ENCODE peak calls at places on chromosomes 16 and 17, in seven cellular contexts. O is lower lobe of right lung; B is T-helper 1 cell; U is A673; C is CD4-positive, alpha-beta T cell; L is SJCRH30; T is activated CD4-positive, alpha-beta T cell treated with anti-CD3 and anti-CD28 coated beads, Interleukin-2, amount 50 U/mL, for 1 hour. P is an unnamed sample.

GRCh38 chr16:68234188-68235104 is 1.5 kb downstream of the ESRP2 start:
- DNase-seq in O (peak), B (no peak), U (no peak), C (no peak), L (no peak), T (no peak), P (peak)

GRCh38 chr17:45223541-45224528 is 2.1 kb downstream of the FMNL1 start:
- DNase-seq in O (no peak), B (peak), U (no peak), C (peak), L (no peak), T (no peak), P (no peak)

GRCh38 chr16:50160495-50161164 is 7.5 kb downstream of the TENT4B start:
- DNase-seq in O (no peak), B (no peak), U (no peak), C (no peak), L (no peak), T (no peak), P (no peak)

GRCh38 chr17:36920032-36921000 is 17.0 kb upstream of the LHX1 start:
- DNase-seq in O (no peak), B (no peak), U (no peak), C (no peak), L (peak), T (no peak), P (no peak)

GRCh38 chr17:58759522-58759921 is 3.9 kb downstream of the PPM1E start:
- DNase-seq in O (no peak), B (no peak), U (no peak), C (no peak), L (no peak), T (no peak), P (no peak)

GRCh38 chr17:75637143-75637538 is 3.9 kb downstream of the SMIM5 start:
- DNase-seq in O (peak), B (no peak), U (no peak), C (no peak), L (no peak), T (no peak), P (no peak)

GRCh38 chr17:22374741-22375140 is 682.4 kb downstream of the KCNJ18 start:
- DNase-seq in O (no peak), B (no peak), U (no peak), C (no peak), L (no peak), T (no peak), P (no peak)

GRCh38 chr17:17115620-17116019 is 73.4 kb downstream of the MPRIP start:
- DNase-seq in O (no peak), B (no peak), U (no peak), C (no peak), L (no peak), T (no peak), P (no peak)

GRCh38 chr17:17710728-17711541 is 29.7 kb downstream of the RAI1 start:
- DNase-seq in O (peak), B (no peak), U (peak), C (no peak), L (peak), T (no peak), P (peak)

GRCh38 chr17:44919885-44920564 is 4.7 kb upstream of the GFAP start:
- DNase-seq in O (peak), B (peak), U (peak), C (peak), L (peak), T (peak), P (peak)

GRCh38 chr17:77618173-77618572 is 340.3 kb upstream of the TNRC6C start:
- DNase-seq in O (no peak), B (no peak), U (no peak), C (no peak), L (no peak), T (no peak), P (no peak)

GRCh38 chr16:15946257-15947044 is 3.0 kb upstream of the ABCC1 start:
- DNase-seq in O (no peak), B (no peak), U (peak), C (no peak), L (peak), T (no peak), P (peak)

GRCh38 chr16:31453255-31454204 is 5.8 kb upstream of the ARMC5 start:
- DNase-seq in O (peak), B (no peak), U (peak), C (no peak), L (no peak), T (no peak), P (peak)

GRCh38 chr17:13085578-13085977 is 67.8 kb upstream of the ELAC2 start:
- DNase-seq in O (no peak), B (no peak), U (no peak), C (no peak), L (no peak), T (no peak), P (no peak)

GRCh38 chr16:35391328-35391727 is 1931.9 kb downstream of the TP53TG3F start:
- DNase-seq in O (no peak), B (peak), U (peak), C (no peak), L (peak), T (no peak), P (no peak)

GRCh38 chr16:84502581-84502980 is 1.9 kb downstream of the MEAK7 start:
- DNase-seq in O (peak), B (no peak), U (no peak), C (no peak), L (no peak), T (no peak), P (peak)

GRCh38 chr17:59361916-59362810 is 30.7 kb downstream of the YPEL2 start:
- DNase-seq in O (no peak), B (peak), U (peak), C (peak), L (peak), T (peak), P (no peak)

GRCh38 chr16:84952335-84953050 is 58.8 kb downstream of the ZDHHC7 start:
- DNase-seq in O (peak), B (peak), U (peak), C (peak), L (peak), T (peak), P (peak)

GRCh38 chr16:30065943-30066881 is 652 bp downstream of the ALDOA start:
- DNase-seq in O (peak), B (no peak), U (no peak), C (peak), L (peak), T (peak), P (peak)

GRCh38 chr16:67372664-67373063 is 20.6 kb downstream of the TPPP3 start:
- DNase-seq in O (no peak), B (no peak), U (peak), C (no peak), L (peak), T (no peak), P (no peak)

GRCh38 chr17:35147313-35147982 is at the start of gene UNC45B:
- DNase-seq in O (no peak), B (no peak), U (no peak), C (no peak), L (peak), T (no peak), P (no peak)

GRCh38 chr17:40317345-40317873 is 8.4 kb downstream of the RARA start:
- DNase-seq in O (no peak), B (peak), U (peak), C (no peak), L (peak), T (peak), P (peak)

GRCh38 chr17:8800656-8801055 is 1.5 kb upstream of the MFSD6L start:
- DNase-seq in O (no peak), B (no peak), U (no peak), C (no peak), L (no peak), T (no peak), P (no peak)

GRCh38 chr16:63361032-63361624 is 1324.9 kb upstream of the CDH8 start:
- DNase-seq in O (no peak), B (peak), U (peak), C (no peak), L (peak), T (no peak), P (peak)

GRCh38 chr17:68310141-68310540 is 18.8 kb downstream of the ARSG start:
- DNase-seq in O (no peak), B (peak), U (no peak), C (no peak), L (no peak), T (peak), P (no peak)

GRCh38 chr17:44023545-44024270 is 8.9 kb upstream of the TMEM101 start:
- DNase-seq in O (no peak), B (no peak), U (no peak), C (no peak), L (no peak), T (no peak), P (no peak)

GRCh38 chr16:29806096-29806579 is at the start of gene MAZ:
- DNase-seq in O (no peak), B (no peak), U (peak), C (no peak), L (no peak), T (peak), P (peak)

GRCh38 chr16:75946058-75946457 is 219.8 kb upstream of the CPHXL start:
- DNase-seq in O (no peak), B (no peak), U (no peak), C (no peak), L (no peak), T (no peak), P (no peak)

GRCh38 chr16:82329504-82330192 is 159.6 kb upstream of the MPHOSPH6 start:
- DNase-seq in O (no peak), B (no peak), U (no peak), C (no peak), L (peak), T (no peak), P (peak)

GRCh38 chr16:56835330-56835729 is 29.7 kb upstream of the SLC12A3 start:
- DNase-seq in O (no peak), B (no peak), U (no peak), C (no peak), L (no peak), T (no peak), P (no peak)

GRCh38 chr17:75557075-75557851 is 30.3 kb upstream of the MYO15B start:
- DNase-seq in O (peak), B (no peak), U (no peak), C (no peak), L (peak), T (no peak), P (peak)

GRCh38 chr17:80855968-80856862 is 135.4 kb upstream of the CHMP6 start:
- DNase-seq in O (no peak), B (peak), U (peak), C (peak), L (peak), T (peak), P (peak)

GRCh38 chr17:43570518-43570928 is 24.4 kb upstream of the ETV4 start:
- DNase-seq in O (no peak), B (no peak), U (no peak), C (no peak), L (no peak), T (no peak), P (no peak)

GRCh38 chr17:41917192-41917591 is 1.6 kb downstream of the ACLY start:
- DNase-seq in O (no peak), B (no peak), U (no peak), C (no peak), L (peak), T (no peak), P (peak)

P was measured in hepatocyte.